ENCODE peak calls at places on chromosomes 7 and 10, in four cellular contexts. E, Q, D and I are unnamed samples.

GRCh38 chr7:83118347-83119001 is 44.2 kb downstream of the PCLO start:
- DNase-seq in E (no peak), Q (no peak), D (no peak), I (no peak)

GRCh38 chr7:20320322-20320721 is 10.4 kb upstream of the ITGB8 start:
- DNase-seq in E (no peak), Q (no peak), D (no peak), I (no peak)

GRCh38 chr10:129491123-129491734 is 24.2 kb downstream of the MGMT start:
- DNase-seq in E (no peak), Q (no peak), D (no peak), I (no peak)

GRCh38 chr7:133364959-133365680 is 112.2 kb downstream of the EXOC4 start:
- DNase-seq in E (no peak), Q (no peak), D (no peak), I (no peak)

GRCh38 chr7:151368136-151368571 is 26.5 kb downstream of the NUB1 start:
- DNase-seq in E (peak), Q (peak), D (peak), I (peak)

GRCh38 chr7:40758590-40758989 is 623.8 kb downstream of the SUGCT start:
- DNase-seq in E (no peak), Q (no peak), D (no peak), I (no peak)

GRCh38 chr10:29926649-29927048 is 132.7 kb downstream of the JCAD start:
- DNase-seq in E (no peak), Q (peak), D (peak), I (no peak)

GRCh38 chr7:104010052-104010909 is 20.8 kb upstream of the RELN start:
- DNase-seq in E (no peak), Q (no peak), D (no peak), I (no peak)

GRCh38 chr7:51154201-51154600 is 162.4 kb downstream of the COBL start:
- DNase-seq in E (no peak), Q (no peak), D (peak), I (peak)

GRCh38 chr7:135508853-135509588 is 881 bp downstream of the CNOT4 start:
- DNase-seq in E (peak), Q (peak), D (peak), I (no peak)

GRCh38 chr10:61835909-61836232 is 65.6 kb upstream of the ARID5B start:
- DNase-seq in E (no peak), Q (no peak), D (no peak), I (no peak)

GRCh38 chr7:158811461-158811860 is 17.8 kb downstream of the ESYT2 start:
- DNase-seq in E (peak), Q (peak), D (no peak), I (no peak)

GRCh38 chr10:58266003-58266825 is 1.5 kb downstream of the IPMK start:
- DNase-seq in E (no peak), Q (peak), D (peak), I (no peak)

GRCh38 chr10:102620138-102620591 is 24.1 kb upstream of the TRIM8 start:
- DNase-seq in E (no peak), Q (no peak), D (no peak), I (no peak)

GRCh38 chr7:84508569-84508968 is 314.0 kb upstream of the SEMA3A start:
- DNase-seq in E (no peak), Q (no peak), D (no peak), I (no peak)

GRCh38 chr7:117014099-117014656 is 60.9 kb downstream of the ST7 start:
- DNase-seq in E (no peak), Q (no peak), D (no peak), I (no peak)

GRCh38 chr10:8590518-8590917 is 536.0 kb downstream of the GATA3 start:
- DNase-seq in E (no peak), Q (no peak), D (no peak), I (no peak)